ENCODE peak calls at places on chromosomes 4 and X, in four cellular contexts. L is HCT116, C is H1, S is HepG2. J is an unnamed sample.

GRCh38 chr4:180225977-180226376 is 2017.2 kb upstream of the TENM3 start:
- DNase-seq in S (no peak), L (no peak), C (no peak), J (no peak)

GRCh38 chr4:39469429-39470077 is 10.7 kb downstream of the LIAS start:
- DNase-seq in S (peak), C (no peak), L (peak), J (no peak)

GRCh38 chr4:149095798-149096197 is 653.6 kb upstream of the NR3C2 start:
- DNase-seq in L (no peak), C (no peak), S (no peak), J (no peak)

GRCh38 chrX:37871626-37872302 is 24.4 kb upstream of the DYNLT3 start:
- DNase-seq in S (no peak), L (peak), C (no peak), J (no peak)

GRCh38 chr4:104394409-104394813 is 100.3 kb downstream of the CXXC4 start:
- DNase-seq in L (no peak), S (no peak), C (no peak), J (no peak)

GRCh38 chr4:5683566-5683965 is 24.8 kb downstream of the EVC2 start:
- DNase-seq in C (no peak), S (no peak), L (no peak), J (no peak)

GRCh38 chr4:15438939-15439524 is 11.2 kb downstream of the C1QTNF7 start:
- DNase-seq in C (no peak), L (no peak), S (no peak), J (no peak)

GRCh38 chr4:175622887-175623286 is 189.2 kb downstream of the GPM6A start:
- DNase-seq in C (no peak), S (no peak), L (no peak), J (no peak)

GRCh38 chr4:84470204-84470785 is 28.8 kb downstream of the NKX6-1 start:
- DNase-seq in C (no peak), L (no peak), S (peak), J (no peak)

GRCh38 chr4:8863759-8864682 is 7.6 kb downstream of the HMX1 start:
- DNase-seq in C (no peak), L (no peak), S (no peak), J (no peak)

GRCh38 chr4:1987721-1988326 is 20.9 kb downstream of the NELFA start:
- DNase-seq in L (no peak), C (no peak), S (no peak), J (no peak)

GRCh38 chr4:20194079-20195013 is 57.4 kb upstream of the SLIT2 start:
- DNase-seq in L (no peak), C (no peak), S (no peak), J (no peak)

GRCh38 chr4:67160409-67160808 is 384.9 kb downstream of the CENPC start:
- DNase-seq in C (no peak), S (no peak), L (no peak), J (no peak)

GRCh38 chr4:67162692-67163091 is 382.6 kb downstream of the CENPC start:
- DNase-seq in L (no peak), C (no peak), S (no peak), J (no peak)

GRCh38 chr4:67158669-67159068 is 386.6 kb downstream of the CENPC start:
- DNase-seq in C (no peak), L (no peak), S (no peak), J (no peak)

DNA sequence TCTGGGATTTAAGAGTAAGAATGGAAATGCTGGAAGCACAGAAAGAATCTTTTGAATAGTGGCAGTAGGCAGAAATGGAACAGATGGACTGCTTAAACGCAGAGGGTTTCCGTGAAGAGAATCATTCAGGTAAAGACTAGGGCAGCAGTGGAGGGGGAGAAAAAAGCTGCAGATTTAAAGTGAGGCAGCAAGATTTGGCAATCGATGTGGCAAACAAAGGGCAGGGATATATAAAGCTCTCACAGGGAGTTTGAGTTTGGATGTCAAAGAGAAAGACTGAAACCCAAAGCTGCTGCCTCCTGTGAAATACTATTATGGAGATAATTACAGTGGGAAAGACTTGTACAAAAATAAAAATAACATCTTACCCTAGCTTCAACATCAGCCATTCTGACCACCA is 384.0 kb downstream of the CENPC start:
- DNase-seq in L (no peak), C (no peak), S (no peak), J (no peak)
- TF ChIP-seq YY1 in L (no peak), C (no peak), S (no peak), J (no peak)

GRCh38 chr4:68469482-68469881 is 22.2 kb downstream of the TMPRSS11E start:
- DNase-seq in S (no peak), L (no peak), C (no peak), J (no peak)
- H3K4me3 ChIP-seq in S (no peak), L (no peak), C (no peak), J (no peak)

GRCh38 chrX:65751511-65751910 is 84.1 kb downstream of the MSN start:
- DNase-seq in S (no peak), L (no peak), C (no peak), J (no peak)

GRCh38 chrX:65752294-65752693 is 84.8 kb downstream of the MSN start:
- DNase-seq in L (no peak), C (no peak), S (no peak), J (no peak)

GRCh38 chrX:65755786-65756185 is 88.3 kb downstream of the MSN start:
- DNase-seq in S (no peak), C (no peak), L (no peak), J (no peak)

GRCh38 chrX:65745992-65746391 is 78.5 kb downstream of the MSN start:
- DNase-seq in S (no peak), C (no peak), L (no peak), J (no peak)

DNA sequence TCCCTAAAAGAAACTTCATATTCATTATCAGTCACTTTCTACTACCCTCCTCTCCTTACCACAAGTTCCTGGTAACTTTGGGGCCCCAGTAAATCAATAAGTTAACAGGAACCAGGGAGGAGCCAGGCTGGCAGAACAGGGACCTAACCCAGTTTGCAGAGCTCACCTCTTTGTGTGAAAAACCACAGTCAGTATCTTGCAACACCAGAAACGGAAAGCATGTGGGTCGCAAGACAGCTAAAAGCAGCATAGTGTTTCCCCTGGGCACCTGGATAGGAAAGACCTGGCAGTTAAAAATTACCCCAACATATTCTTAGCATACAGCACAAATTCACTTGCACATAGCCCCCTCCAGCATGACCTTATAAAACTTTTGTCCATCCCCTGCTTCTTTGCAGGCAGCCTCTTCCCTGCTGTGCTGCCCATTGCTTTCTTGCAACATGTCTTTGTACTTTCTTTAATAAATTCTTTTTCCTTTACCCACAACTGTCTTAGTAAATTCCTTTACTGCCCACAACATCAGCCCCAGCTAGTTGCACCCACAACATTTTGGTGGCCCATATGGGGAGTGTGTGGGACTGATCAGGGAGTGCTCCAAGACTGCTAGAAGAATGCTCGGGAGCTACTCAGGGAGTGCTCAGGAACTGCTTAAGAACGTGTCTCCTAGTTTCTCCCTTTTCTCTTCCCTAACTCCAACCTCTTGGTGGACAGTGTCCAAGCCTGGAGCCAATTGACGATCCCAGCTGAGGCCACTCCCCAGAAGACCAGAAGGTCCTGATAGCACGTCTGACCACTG is 83.4 kb downstream of the MSN start:
- DNase-seq in L (no peak), S (no peak), C (no peak), J (no peak)
- TF ChIP-seq ZNF274 in L (no peak), S (no peak), C (no peak), J (no peak)

DNA sequence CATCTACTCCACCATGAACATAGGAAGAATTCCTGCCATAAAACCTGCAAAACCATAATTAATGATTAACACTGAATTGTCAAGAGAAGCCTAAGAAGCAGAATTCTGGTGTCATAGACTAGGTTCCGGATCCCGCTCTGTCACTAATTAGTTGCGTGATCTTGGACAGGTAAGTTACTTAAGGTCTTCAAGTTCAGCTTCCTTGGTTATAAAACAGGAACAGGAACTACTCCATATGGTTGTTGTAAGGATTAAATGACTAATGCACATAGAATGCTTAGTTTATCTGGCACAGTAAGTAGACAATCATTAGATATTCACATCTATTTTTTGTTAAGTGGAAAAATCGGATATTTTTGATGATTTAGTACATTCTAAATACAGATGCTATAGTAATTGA is 14.3 kb downstream of the G3BP2 start:
- DNase-seq in S (no peak), C (no peak), L (no peak), J (no peak)
- TF ChIP-seq YY1 in S (no peak), C (no peak), L (no peak), J (no peak)

GRCh38 chr4:127261476-127261875 is 371.3 kb upstream of the INTU start:
- DNase-seq in L (no peak), C (no peak), S (no peak), J (no peak)
- H3K4me3 ChIP-seq in L (no peak), C (no peak), S (no peak), J (no peak)

DNA sequence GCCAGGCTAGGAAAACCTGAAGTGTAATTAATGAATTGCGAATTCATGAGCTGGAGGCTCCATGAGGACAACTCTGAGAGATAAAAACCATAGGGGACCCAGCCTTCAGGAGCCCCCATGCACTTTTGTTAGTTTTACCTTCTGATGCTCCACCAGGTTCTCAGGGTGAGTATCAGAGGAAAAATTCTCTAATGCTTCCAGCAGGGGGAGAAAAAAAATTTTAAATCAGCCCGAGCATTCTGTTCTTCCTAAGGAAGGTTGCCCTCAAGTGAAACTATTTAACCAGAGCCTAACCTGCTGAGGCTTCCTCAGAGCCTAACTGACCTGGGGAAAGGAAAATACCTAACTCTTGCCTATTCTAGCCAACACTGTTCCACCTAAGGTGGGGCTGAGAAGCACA is 552.6 kb downstream of the PPARGC1A start:
- DNase-seq in S (no peak), L (no peak), C (no peak), J (peak)
- TF ChIP-seq ZNF274 in S (no peak), L (no peak), C (no peak), J (no peak)

J was measured in NT2/D1.